ENCODE peak calls at places on chromosomes 3 and 15, in seven cellular contexts. One of them, this sample, is unnamed.

GRCh38 chr3:160196511-160197104 is 28.6 kb upstream of the C3orf80 start:
- DNase-seq in GM06990: no peak
- DNase-seq in GM03348: no peak
- DNase-seq in HFF-Myc: no peak
- DNase-seq in CD8-positive, alpha-beta memory T cell: no peak
- DNase-seq in lower lobe of right lung: no peak
- DNase-seq in hypothalamus: peak; percentile 6
- DNase-seq in this sample: no peak

GRCh38 chr15:77013786-77014136 is 18.8 kb downstream of the PSTPIP1 start:
- DNase-seq in GM06990: peak; percentile 68
- DNase-seq in GM03348: no peak
- DNase-seq in HFF-Myc: no peak
- DNase-seq in CD8-positive, alpha-beta memory T cell: peak; percentile 86
- DNase-seq in lower lobe of right lung: no peak
- DNase-seq in hypothalamus: no peak
- DNase-seq in this sample: no peak

GRCh38 chr15:39586387-39587171 is 5.7 kb downstream of the THBS1 start:
- DNase-seq in GM06990: no peak
- DNase-seq in GM03348: no peak
- DNase-seq in HFF-Myc: peak; percentile 73
- DNase-seq in CD8-positive, alpha-beta memory T cell: no peak
- DNase-seq in lower lobe of right lung: no peak
- DNase-seq in hypothalamus: no peak
- DNase-seq in this sample: no peak

GRCh38 chr3:150005243-150006102 is 34.8 kb upstream of the PFN2 start:
- DNase-seq in GM06990: no peak
- DNase-seq in GM03348: peak; percentile 15
- DNase-seq in HFF-Myc: no peak
- DNase-seq in CD8-positive, alpha-beta memory T cell: no peak
- DNase-seq in lower lobe of right lung: no peak
- DNase-seq in hypothalamus: no peak
- DNase-seq in this sample: no peak

GRCh38 chr3:153052096-153052460 is 109.9 kb upstream of the RAP2B start:
- DNase-seq in GM06990: no peak
- DNase-seq in GM03348: peak; percentile 83
- DNase-seq in HFF-Myc: peak; percentile 68
- DNase-seq in CD8-positive, alpha-beta memory T cell: no peak
- DNase-seq in lower lobe of right lung: no peak
- DNase-seq in hypothalamus: no peak
- DNase-seq in this sample: no peak

GRCh38 chr3:52234516-52235447 is 4.2 kb downstream of the TWF2 start:
- DNase-seq in GM06990: no peak
- DNase-seq in GM03348: no peak
- DNase-seq in HFF-Myc: no peak
- DNase-seq in CD8-positive, alpha-beta memory T cell: no peak
- DNase-seq in lower lobe of right lung: peak; percentile 35
- DNase-seq in hypothalamus: no peak
- DNase-seq in this sample: no peak

GRCh38 chr15:62647195-62647865 is 395.2 kb upstream of the TPM1 start:
- DNase-seq in GM06990: no peak
- DNase-seq in GM03348: no peak
- DNase-seq in HFF-Myc: peak; percentile 58
- DNase-seq in CD8-positive, alpha-beta memory T cell: no peak
- DNase-seq in lower lobe of right lung: no peak
- DNase-seq in hypothalamus: no peak
- DNase-seq in this sample: no peak

GRCh38 chr3:174318146-174318545 is 541.0 kb upstream of the NAALADL2 start:
- DNase-seq in GM06990: no peak
- DNase-seq in GM03348: peak; percentile 10
- DNase-seq in HFF-Myc: no peak
- DNase-seq in CD8-positive, alpha-beta memory T cell: no peak
- DNase-seq in lower lobe of right lung: no peak
- DNase-seq in hypothalamus: no peak
- DNase-seq in this sample: no peak

GRCh38 chr3:55532806-55533205 is 45.7 kb upstream of the WNT5A start:
- DNase-seq in GM06990: no peak
- DNase-seq in GM03348: no peak
- DNase-seq in HFF-Myc: no peak
- DNase-seq in CD8-positive, alpha-beta memory T cell: no peak
- DNase-seq in lower lobe of right lung: no peak
- DNase-seq in hypothalamus: no peak
- DNase-seq in this sample: no peak

GRCh38 chr15:84669726-84670125 is 11.7 kb upstream of the NMB start:
- DNase-seq in GM06990: no peak
- DNase-seq in GM03348: peak; percentile 80
- DNase-seq in HFF-Myc: no peak
- DNase-seq in CD8-positive, alpha-beta memory T cell: no peak
- DNase-seq in lower lobe of right lung: no peak
- DNase-seq in hypothalamus: no peak
- DNase-seq in this sample: no peak

This sample was measured in caudate nucleus.